ENCODE peak calls at places on chromosomes 5 and 9, in seven cellular contexts. A is mesendoderm, Z is GM23248, Q is fibroblast of lung, G is tibial artery, V is endodermal cell, J is lower lobe of right lung. H is an unnamed sample.

GRCh38 chr5:157351386-157352089 is 85.6 kb downstream of the CYFIP2 start:
- DNase-seq in A (no peak), Z (no peak), Q (no peak), G (no peak), V (no peak), J (no peak), H (no peak)

GRCh38 chr5:42951847-42952411 is 88.2 kb downstream of the ANXA2R start:
- DNase-seq in A (no peak), Z (peak; percentile 71), Q (peak; percentile 64), G (no peak), V (no peak), J (peak; percentile 63), H (no peak)

GRCh38 chr9:111298831-111299603 is 31.0 kb downstream of the OR2K2 start:
- DNase-seq in A (peak; percentile 46), Z (peak; percentile 76), Q (peak; percentile 56), G (peak; percentile 85), V (no peak), J (no peak), H (peak; percentile 87)

GRCh38 chr9:28779240-28779639 is 1206.0 kb upstream of the C9orf72 start:
- DNase-seq in A (no peak), Z (no peak), Q (peak; percentile 2), G (no peak), V (no peak), J (no peak), H (no peak)

GRCh38 chr9:90309809-90310522 is 332.7 kb downstream of the DIRAS2 start:
- DNase-seq in A (no peak), Z (no peak), Q (no peak), G (no peak), V (no peak), J (no peak), H (no peak)

GRCh38 chr5:123785160-123786001 is 273.4 kb downstream of the CSNK1G3 start:
- DNase-seq in A (no peak), Z (peak; percentile 64), Q (peak; percentile 86), G (no peak), V (no peak), J (no peak), H (no peak)

GRCh38 chr5:50606179-50606578 is 60.3 kb upstream of the PARP8 start:
- DNase-seq in A (no peak), Z (no peak), Q (no peak), G (no peak), V (no peak), J (no peak), H (no peak)

GRCh38 chr5:106368021-106368420 is 1302.7 kb downstream of the EFNA5 start:
- DNase-seq in A (no peak), Z (no peak), Q (no peak), G (no peak), V (no peak), J (no peak), H (no peak)

GRCh38 chr9:33153666-33154065 is 13.5 kb downstream of the B4GALT1 start:
- DNase-seq in A (no peak), Z (no peak), Q (no peak), G (no peak), V (no peak), J (no peak), H (no peak)

GRCh38 chr5:10289353-10289752 is 18.3 kb downstream of the CMBL start:
- DNase-seq in A (no peak), Z (peak; percentile 66), Q (no peak), G (peak; percentile 74), V (no peak), J (no peak), H (peak; percentile 78)

GRCh38 chr5:15261279-15261668 is 238.7 kb upstream of the FBXL7 start:
- DNase-seq in A (no peak), Z (no peak), Q (no peak), G (no peak), V (no peak), J (no peak), H (no peak)

GRCh38 chr9:84411647-84412267 is 71.2 kb upstream of the SLC28A3 start:
- DNase-seq in A (no peak), Z (no peak), Q (no peak), G (no peak), V (no peak), J (no peak), H (no peak)

GRCh38 chr5:133750856-133751255 is 138.5 kb upstream of the FSTL4 start:
- DNase-seq in A (no peak), Z (no peak), Q (no peak), G (no peak), V (no peak), J (no peak), H (no peak)

GRCh38 chr5:57538341-57538955 is 55.8 kb upstream of the ACTBL2 start:
- DNase-seq in A (no peak), Z (peak; percentile 96), Q (peak; percentile 82), G (no peak), V (no peak), J (no peak), H (no peak)

GRCh38 chr5:106843812-106844416 is 826.8 kb downstream of the EFNA5 start:
- DNase-seq in A (peak; percentile 65), Z (no peak), Q (peak; percentile 19), G (no peak), V (peak; percentile 45), J (no peak), H (no peak)

GRCh38 chr9:21682981-21683380 is 119.5 kb upstream of the MTAP start:
- DNase-seq in A (no peak), Z (peak; percentile 75), Q (peak; percentile 81), G (no peak), V (no peak), J (no peak), H (no peak)

GRCh38 chr5:35341189-35341588 is 110.9 kb upstream of the PRLR start:
- DNase-seq in A (no peak), Z (no peak), Q (no peak), G (no peak), V (no peak), J (no peak), H (no peak)

GRCh38 chr5:11010811-11011210 is 249.8 kb upstream of the DAP start:
- DNase-seq in A (no peak), Z (no peak), Q (no peak), G (no peak), V (no peak), J (no peak), H (no peak)

GRCh38 chr9:87194471-87194870 is 247.2 kb upstream of the GAS1 start:
- DNase-seq in A (no peak), Z (peak; percentile 89), Q (peak; percentile 93), G (no peak), V (no peak), J (no peak), H (no peak)

DNA sequence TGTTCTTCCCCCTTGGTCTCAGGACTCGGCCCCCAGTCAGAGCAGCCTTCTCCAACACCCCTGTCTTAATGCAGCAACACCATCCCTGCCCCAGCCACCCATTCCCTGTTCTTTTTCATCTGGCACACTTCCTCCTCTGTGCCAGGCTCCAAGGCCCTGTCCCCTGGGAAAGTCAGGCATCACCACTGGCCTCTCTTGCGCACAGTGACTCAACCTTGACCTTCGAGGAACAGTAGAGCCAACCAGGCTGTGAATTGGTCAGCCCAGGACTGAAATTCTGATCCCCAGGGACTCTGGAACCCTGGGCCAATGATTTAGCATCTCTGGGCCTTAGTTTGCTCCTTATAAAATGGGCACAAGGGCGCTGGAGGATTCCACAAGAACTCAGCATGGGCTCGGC is 10.5 kb upstream of the RALGDS start:
- DNase-seq in A (no peak), Z (peak; percentile 51), Q (no peak), G (no peak), V (no peak), J (no peak), H (no peak)
- H3K27ac ChIP-seq in A (no peak overlapping the region), Z (no peak overlapping the region), Q (no peak overlapping the region), G (no peak overlapping the region), V (no peak overlapping the region), J (peak overlapping the region; percentile 65), H (no peak overlapping the region)

DNA sequence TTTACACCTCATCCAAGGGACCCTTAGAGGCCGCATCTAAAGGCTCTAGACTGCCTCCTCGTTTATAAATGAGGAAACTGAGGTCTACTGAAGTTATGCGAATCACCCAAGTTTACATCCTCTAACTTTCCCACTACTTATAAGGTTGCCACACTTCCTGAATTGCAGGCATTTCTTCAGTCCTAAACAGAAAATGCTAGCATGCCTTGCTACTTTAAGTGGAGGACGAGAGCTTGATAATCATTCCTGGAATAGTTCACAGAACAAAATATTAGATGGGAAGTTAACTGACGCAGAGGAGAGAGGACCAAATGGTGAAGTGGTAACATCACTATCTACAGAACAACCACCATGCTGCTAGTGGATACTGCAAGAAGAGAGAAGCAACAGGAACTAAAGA is 85.8 kb downstream of the GNAQ start:
- DNase-seq in A (no peak), Z (peak; percentile 20), Q (peak; percentile 68), G (no peak), V (no peak), J (no peak), H (no peak)
- H3K4me1 ChIP-seq in A (peaks cover 9% of the 10 kb centered on the region), Z (peaks cover 15% of the 10 kb centered on the region), Q (peaks cover 5% of the 10 kb centered on the region), G (peaks cover 34% of the 10 kb centered on the region), V (peaks cover 5% of the 10 kb centered on the region), J (peaks cover 87% of the 10 kb centered on the region), H (peaks cover 13% of the 10 kb centered on the region)

GRCh38 chr9:129567842-129568559 is 52.9 kb downstream of the C9orf50 start:
- DNase-seq in A (peak; percentile 89), Z (peak; percentile 74), Q (peak; percentile 79), G (peak; percentile 88), V (peak; percentile 88), J (no peak), H (peak; percentile 81)
- H3K27ac ChIP-seq in A (peak overlapping the region; percentile 72), Z (peak overlapping the region; percentile 52), Q (peak overlapping the region; percentile 69), G (peak overlapping the region; percentile 91), V (peak overlapping the region; percentile 68), J (peak overlapping the region; percentile 62), H (no peak overlapping the region)

GRCh38 chr9:653856-654387 is 187.6 kb upstream of the DMRT1 start:
- DNase-seq in A (no peak), Z (no peak), Q (no peak), G (no peak), V (no peak), J (no peak), H (no peak)
- H3K4me1 ChIP-seq in A (peaks cover 14% of the 10 kb centered on the region), Z (peaks cover 9% of the 10 kb centered on the region), Q (peaks cover 3% of the 10 kb centered on the region), G (peaks cover 19% of the 10 kb centered on the region), V (peaks cover 5% of the 10 kb centered on the region), J (peaks cover 69% of the 10 kb centered on the region), H (peaks cover 19% of the 10 kb centered on the region)

H was measured in right cardiac atrium.